ENCODE peak calls at places on chromosome 22, in five cellular contexts. I is HCT116, J is ovary, K is Peyer's patch, E is lower lobe of right lung. C is an unnamed sample.

GRCh38 chr22:17305076-17305475 is 64.2 kb upstream of the CECR2 start:
- DNase-seq in K (no peak), E (no peak), I (no peak), J (no peak), C (no peak)

GRCh38 chr22:47552024-47552423 is 789.6 kb downstream of the TBC1D22A start:
- DNase-seq in E (no peak), J (no peak), I (no peak), K (no peak), C (peak)

GRCh38 chr22:42316988-42317387 is 46.5 kb upstream of the TCF20 start:
- DNase-seq in I (no peak), K (peak), E (no peak), J (peak), C (no peak)

GRCh38 chr22:41022470-41023298 is 69.7 kb upstream of the EP300 start:
- DNase-seq in J (peak), I (peak), K (peak), E (peak), C (peak)

GRCh38 chr22:44312766-44313165 is at the start of gene SHISAL1:
- DNase-seq in K (no peak), I (no peak), E (no peak), J (no peak), C (no peak)

GRCh38 chr22:29231971-29232959 is 26.6 kb downstream of the EMID1 start:
- DNase-seq in E (no peak), I (no peak), J (peak), K (no peak), C (no peak)

GRCh38 chr22:19122752-19123492 is 710 bp upstream of the DGCR2 start:
- DNase-seq in K (no peak), I (no peak), J (no peak), E (no peak), C (no peak)

GRCh38 chr22:27349456-27349855 is 452.1 kb downstream of the MN1 start:
- DNase-seq in K (no peak), J (no peak), I (no peak), E (no peak), C (no peak)

GRCh38 chr22:17471901-17472566 is 91.3 kb upstream of the SLC25A18 start:
- DNase-seq in I (no peak), J (no peak), K (no peak), E (no peak), C (no peak)

GRCh38 chr22:42645938-42646568 is 3.1 kb downstream of the CYB5R3 start:
- DNase-seq in K (no peak), E (no peak), J (no peak), I (no peak), C (no peak)

GRCh38 chr22:47629273-47629711 is 866.8 kb downstream of the TBC1D22A start:
- DNase-seq in J (no peak), E (no peak), K (no peak), I (no peak), C (no peak)

GRCh38 chr22:22576244-22576988 is 17.4 kb upstream of the PRAME start:
- DNase-seq in K (peak), I (peak), J (peak), E (no peak), C (no peak)

GRCh38 chr22:46674367-46674781 is 54.2 kb downstream of the GRAMD4 start:
- DNase-seq in I (no peak), E (peak), J (no peak), K (peak), C (no peak)

GRCh38 chr22:45966892-45967365 is 10.0 kb downstream of the WNT7B start:
- DNase-seq in J (no peak), K (no peak), I (no peak), E (no peak), C (no peak)

GRCh38 chr22:33969052-33969451 is 48.8 kb upstream of the LARGE1 start:
- DNase-seq in I (no peak), J (no peak), E (no peak), K (no peak), C (no peak)

DNA sequence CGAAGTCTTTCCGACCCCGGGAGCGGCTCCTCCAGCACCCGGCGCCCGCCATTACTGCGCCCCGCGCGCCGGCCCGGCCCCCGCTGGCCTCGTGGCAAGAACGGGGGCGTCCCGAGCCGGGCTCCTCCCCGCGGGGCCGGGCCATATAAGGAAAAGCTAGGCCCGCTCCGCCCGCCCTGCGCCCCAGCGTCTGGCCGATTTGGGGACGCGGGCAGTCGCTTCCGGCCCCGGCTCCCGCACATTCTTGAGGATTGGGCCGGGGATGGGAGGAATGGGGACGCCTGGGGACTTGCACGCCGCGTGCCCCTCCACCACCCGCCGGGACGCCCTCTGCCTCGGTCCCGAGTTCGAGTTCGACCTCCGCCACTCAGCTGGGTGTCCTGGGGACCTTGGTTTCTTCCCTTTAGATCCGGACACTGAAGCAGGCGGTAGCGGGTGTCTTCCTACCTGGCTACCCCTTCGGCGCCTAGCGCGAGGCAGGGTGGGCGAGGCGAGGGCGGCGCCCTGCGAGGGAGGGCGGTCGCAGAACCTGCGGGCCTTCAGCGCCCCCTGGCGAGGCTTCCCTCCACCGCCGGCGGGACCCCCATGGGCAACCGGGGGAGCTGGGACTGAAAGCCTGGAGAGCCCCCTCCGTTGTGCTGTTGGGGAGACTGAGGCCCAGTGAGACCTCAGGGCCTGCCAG is 3.8 kb downstream of the SMTN start:
- DNase-seq in E (peak), K (peak), I (no peak), J (peak), C (peak)
- TF ChIP-seq CTCF in E (peak), K (peak), I (peak), J (peak), C (peak)

GRCh38 chr22:38882972-38883622 is 11.1 kb upstream of the CBX6 start:
- DNase-seq in E (no peak), I (no peak), J (no peak), K (no peak), C (no peak)

GRCh38 chr22:38881997-38882396 is 10.0 kb upstream of the CBX6 start:
- DNase-seq in K (no peak), I (no peak), E (no peak), J (no peak), C (no peak)

GRCh38 chr22:38879961-38880360 is 7.9 kb upstream of the CBX6 start:
- DNase-seq in K (no peak), I (no peak), E (no peak), J (no peak), C (no peak)

GRCh38 chr22:38882480-38882879 is 10.5 kb upstream of the CBX6 start:
- DNase-seq in I (no peak), E (no peak), K (no peak), J (peak), C (no peak)

DNA sequence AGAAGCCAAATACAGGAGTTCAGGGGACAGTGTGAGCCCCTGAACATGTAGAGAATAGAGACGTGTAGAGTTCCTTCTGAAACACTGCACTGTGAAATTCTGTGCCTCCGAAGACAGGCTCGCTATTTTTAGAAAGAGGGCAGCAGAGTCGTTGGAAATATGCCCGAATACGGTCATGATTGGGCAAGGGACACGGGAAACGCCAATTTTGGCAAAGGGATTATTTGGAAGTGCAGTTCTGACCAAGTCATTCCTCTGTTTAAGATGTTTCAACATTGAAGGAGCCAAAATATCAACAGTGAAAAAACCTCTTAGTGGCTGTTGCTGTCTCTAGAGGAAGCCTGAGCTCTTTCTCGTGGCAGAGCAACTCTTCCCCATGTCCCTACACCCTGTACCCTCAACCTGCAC is 9.5 kb upstream of the CBX6 start:
- DNase-seq in I (no peak), J (peak), K (no peak), E (no peak), C (no peak)
- TF ChIP-seq CTCF in I (no peak), J (peak), K (no peak), E (no peak), C (no peak)

GRCh38 chr22:37021041-37021440 is 1.5 kb downstream of the MPST start:
- DNase-seq in I (no peak), J (no peak), K (no peak), E (no peak), C (no peak)

GRCh38 chr22:37018086-37018814 is 997 bp downstream of the TST start:
- DNase-seq in K (no peak), E (no peak), J (no peak), I (no peak), C (no peak)

GRCh38 chr22:37020192-37020479 is 594 bp downstream of the MPST start:
- DNase-seq in E (no peak), K (peak), J (peak), I (peak), C (no peak)

GRCh38 chr22:37018815-37019308 is 385 bp downstream of the TST start:
- DNase-seq in K (peak), I (no peak), E (peak), J (peak), C (no peak)

DNA sequence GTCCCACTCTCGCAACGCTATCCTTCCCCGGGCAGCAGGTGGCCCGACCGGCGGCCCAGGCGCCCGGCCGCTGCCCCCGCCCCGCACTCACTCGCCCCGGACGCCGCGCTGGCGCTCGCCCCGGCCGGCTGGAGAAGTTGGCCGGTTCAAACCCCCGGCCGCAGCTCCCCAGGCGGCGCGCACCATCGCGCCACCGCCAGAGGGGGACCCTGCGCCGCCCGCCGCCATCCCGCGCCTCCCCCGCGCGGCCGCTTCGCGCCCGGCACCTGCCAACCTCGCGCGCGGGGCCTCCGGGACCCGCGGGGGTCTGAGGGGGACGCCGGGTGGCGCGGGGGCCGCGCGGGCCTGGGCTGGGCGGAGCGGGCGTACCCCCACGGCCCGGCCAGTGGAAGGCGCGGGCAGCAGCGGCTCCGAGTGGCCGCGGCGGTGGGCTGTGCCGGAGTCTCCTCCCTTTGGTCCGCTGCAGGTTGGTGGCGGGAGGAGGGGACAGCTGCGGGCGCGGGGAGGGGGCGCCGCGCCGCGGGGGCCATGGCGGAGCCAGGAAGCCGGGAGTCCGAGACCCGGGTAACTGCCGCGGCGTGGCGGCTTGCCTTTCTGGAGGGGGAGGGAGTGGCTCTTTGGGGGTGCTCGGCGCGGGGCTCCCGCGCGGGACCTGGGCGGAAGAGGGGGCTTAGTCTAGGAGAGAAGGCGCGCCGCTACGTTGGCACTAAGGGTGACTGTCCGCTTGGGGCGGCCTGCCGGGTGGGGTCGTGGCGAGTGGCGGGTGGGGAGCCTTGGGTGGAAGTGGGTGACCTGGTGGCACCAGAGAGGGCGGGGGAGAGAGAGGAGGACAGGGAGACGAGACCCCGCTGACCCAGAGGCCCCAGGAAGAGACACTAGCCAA is at the start of the genes MPST and TST:
- DNase-seq in K (peak), J (peak), E (peak), I (no peak), C (no peak)
- TF ChIP-seq CTCF in K (no peak), J (peak), E (peak), I (peak), C (no peak)

GRCh38 chr22:32122899-32123298 is 36.2 kb downstream of the C22orf42 start:
- DNase-seq in I (no peak), E (no peak), K (no peak), J (no peak), C (no peak)

GRCh38 chr22:32120603-32121002 is 38.5 kb downstream of the C22orf42 start:
- DNase-seq in K (no peak), J (no peak), E (no peak), I (no peak), C (no peak)

GRCh38 chr22:32123657-32124056 is 35.4 kb downstream of the C22orf42 start:
- DNase-seq in I (no peak), J (no peak), K (no peak), E (no peak), C (no peak)

GRCh38 chr22:32119568-32120235 is 39.4 kb downstream of the C22orf42 start:
- DNase-seq in E (no peak), I (no peak), K (no peak), J (no peak), C (no peak)
- TF ChIP-seq CTCF in E (no peak), I (no peak), K (no peak), J (no peak), C (no peak)

DNA sequence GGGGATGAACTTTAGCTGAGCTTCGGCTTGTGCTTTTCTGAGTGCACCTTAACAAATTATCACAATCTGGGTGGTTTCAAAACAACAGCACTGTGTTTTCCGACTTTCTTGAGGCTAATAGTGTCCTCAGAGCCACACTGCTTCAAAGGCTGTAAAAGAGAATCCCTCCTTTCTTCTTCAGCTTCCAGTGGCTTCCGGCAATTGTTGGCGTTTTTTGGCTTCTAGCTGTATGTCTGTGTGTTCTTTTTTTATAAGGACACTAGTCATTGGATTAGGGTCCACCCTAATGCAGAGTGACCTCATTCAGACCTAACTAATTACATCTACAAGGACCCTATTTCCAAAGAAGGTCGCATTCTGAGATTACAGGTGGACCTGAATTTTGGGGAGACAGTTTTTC is 30.6 kb downstream of the KIAA1671 start:
- DNase-seq in J (no peak), E (no peak), I (no peak), K (no peak), C (no peak)
- TF ChIP-seq CTCF in J (no peak), E (no peak), I (no peak), K (no peak), C (no peak)

DNA sequence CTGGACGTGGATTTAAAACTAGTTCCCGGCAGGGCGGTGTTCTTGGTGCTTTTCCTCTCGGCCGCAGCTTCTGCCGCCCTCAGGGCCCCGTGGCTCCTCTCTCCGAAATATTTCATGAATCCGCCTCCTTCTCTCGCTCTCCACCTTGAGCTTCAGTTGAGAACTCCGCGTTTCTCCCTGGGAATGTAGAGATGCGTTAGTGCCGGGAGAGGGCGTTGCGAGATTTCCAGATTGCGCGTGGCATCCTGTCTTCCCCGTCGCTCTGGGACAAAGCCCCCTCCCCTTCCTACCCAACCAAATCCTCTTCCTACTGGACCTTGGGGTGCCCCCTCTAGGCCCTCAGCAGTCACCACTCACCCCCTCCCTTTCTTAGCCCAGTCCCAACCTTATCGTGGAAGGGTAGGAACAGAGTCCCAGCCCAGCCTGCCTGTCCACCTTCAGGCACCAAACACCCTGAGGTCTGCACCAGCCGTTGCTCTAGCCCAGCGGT is 15.5 kb upstream of the RAC2 start:
- DNase-seq in K (no peak), E (peak), I (peak), J (no peak), C (no peak)
- TF ChIP-seq CTCF in K (peak), E (peak), I (peak), J (no peak), C (peak)

DNA sequence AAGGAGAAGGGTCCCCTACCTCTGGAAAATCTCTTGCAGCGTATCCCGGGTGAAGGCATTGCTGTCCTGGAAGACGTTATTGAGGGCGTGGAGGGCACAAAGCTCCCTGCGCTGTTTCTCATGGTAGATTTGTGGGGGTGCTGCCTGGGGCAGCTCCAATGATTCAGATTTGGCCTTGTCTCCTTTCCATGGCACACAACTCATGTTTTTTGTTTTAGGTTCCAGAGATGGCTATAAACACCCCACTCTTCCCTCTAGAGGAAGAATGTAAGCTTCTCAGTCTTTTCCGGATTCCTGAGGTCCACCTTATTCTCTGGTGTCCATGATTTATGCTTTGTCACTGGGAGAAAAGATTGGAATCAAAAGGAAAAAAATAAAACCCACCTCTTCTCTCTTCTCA is 959 bp downstream of the JOSD1 start:
- DNase-seq in I (no peak), K (no peak), J (no peak), E (no peak), C (no peak)
- TF ChIP-seq CTCF in I (no peak), K (no peak), J (no peak), E (no peak), C (no peak)

DNA sequence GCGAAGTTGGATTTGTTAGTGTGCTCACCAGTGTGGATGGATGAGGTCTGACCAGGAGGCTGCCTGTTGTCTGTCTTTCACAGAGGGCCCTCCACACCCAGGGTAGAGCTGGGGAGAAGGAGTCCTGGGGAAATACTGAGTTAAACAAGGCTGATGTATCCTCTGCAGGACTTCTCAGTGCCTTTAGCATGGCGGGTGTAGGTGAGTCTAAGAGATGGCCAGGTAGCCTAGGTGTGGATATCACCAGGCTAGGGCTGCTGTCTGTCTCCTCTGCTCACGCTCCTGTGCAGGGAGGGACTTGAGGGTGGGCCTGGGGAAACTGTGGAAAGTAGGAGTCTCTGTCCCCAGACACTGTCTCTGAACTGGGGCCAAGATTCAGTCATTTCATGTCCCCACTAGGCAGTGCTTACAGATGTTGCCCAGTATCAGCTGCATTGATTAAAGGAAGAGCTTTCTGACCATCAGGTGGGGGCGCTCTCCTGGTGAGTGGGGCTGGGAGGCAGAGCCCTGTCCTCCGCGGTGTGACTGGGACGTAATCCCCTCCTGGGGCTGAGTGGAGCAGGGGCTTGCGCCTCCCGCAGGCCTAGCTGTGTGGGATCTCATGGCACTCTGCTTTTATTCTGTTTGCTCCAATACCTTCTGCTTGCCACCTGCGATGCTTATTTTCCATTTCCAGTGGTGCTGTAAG is 35.5 kb upstream of the CCDC188 start:
- DNase-seq in K (no peak), E (no peak), I (no peak), J (no peak), C (no peak)
- TF ChIP-seq CTCF in K (no peak), E (no peak), I (peak), J (no peak), C (peak)

DNA sequence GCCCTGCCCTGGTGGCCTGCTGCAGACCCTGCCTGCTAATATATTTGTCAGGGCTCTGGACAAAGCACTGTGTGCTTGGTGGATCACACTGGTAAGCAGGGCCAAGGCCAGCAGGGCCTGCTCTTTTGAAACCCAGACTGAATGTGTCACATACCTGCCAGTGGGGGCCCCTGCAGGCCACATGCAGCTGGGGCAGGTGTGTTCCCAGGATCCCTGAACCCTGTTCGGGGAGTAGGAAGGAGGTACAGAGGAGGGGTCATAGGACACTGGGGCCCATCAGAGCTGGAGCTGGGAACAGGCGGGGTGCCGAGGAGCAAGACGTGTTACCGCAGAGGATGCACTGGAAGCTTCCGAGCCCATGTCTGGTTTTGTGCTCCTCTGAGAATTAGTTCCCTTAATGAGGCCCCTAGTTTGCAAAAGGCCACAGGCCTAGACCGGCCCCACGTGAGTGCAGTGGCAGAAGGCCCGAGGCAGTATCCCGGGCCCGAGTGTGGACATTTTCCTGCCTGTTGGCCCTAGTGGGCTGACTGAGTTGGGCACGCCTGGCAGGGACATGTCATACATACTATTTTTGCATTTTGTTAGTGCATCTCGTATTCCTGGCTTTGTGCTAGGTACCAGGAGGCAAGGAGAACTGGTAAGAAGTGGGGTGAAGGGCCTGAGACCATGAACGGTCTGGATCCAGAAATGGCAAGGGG is 11.2 kb upstream of the ACR start:
- DNase-seq in J (no peak), I (no peak), E (peak), K (no peak), C (no peak)
- TF ChIP-seq CTCF in J (no peak), I (peak), E (no peak), K (no peak), C (no peak)

C was measured in type B pancreatic cell.